ENCODE peak calls at places on chromosomes 2 and 18, in eight cellular contexts. B, L, S, Q, D, R, K and X are unnamed samples.

GRCh38 chr2:7634370-7634769 is 717.2 kb downstream of the RNF144A start:
- DNase-seq in S (no peak), L (no peak), Q (no peak), R (no peak), B (no peak), K (no peak), D (no peak), X (no peak)

GRCh38 chr2:175640655-175641054 is 361.4 kb downstream of the LNPK start:
- DNase-seq in K (no peak), D (no peak), S (no peak), B (no peak), Q (no peak), L (no peak), R (no peak), X (no peak)

GRCh38 chr2:7190587-7191320 is 273.5 kb downstream of the RNF144A start:
- DNase-seq in S (peak), D (no peak), K (no peak), L (peak), B (peak), R (no peak), Q (no peak), X (no peak)

GRCh38 chr2:239302808-239303557 is 97.8 kb downstream of the HDAC4 start:
- DNase-seq in S (no peak), Q (no peak), R (no peak), D (no peak), K (no peak), L (no peak), B (no peak), X (no peak)

GRCh38 chr2:70111752-70112591 is 24.7 kb downstream of the PCBP1 start:
- DNase-seq in R (no peak), B (peak), S (peak), L (no peak), Q (peak), D (peak), K (no peak), X (no peak)

GRCh38 chr2:26534098-26534864 is 56.4 kb upstream of the OTOF start:
- DNase-seq in D (no peak), B (no peak), K (no peak), S (no peak), Q (no peak), L (no peak), R (no peak), X (no peak)

GRCh38 chr2:220006152-220006551 is 378.7 kb downstream of the SLC4A3 start:
- DNase-seq in Q (peak), K (no peak), L (no peak), B (peak), R (no peak), S (peak), D (no peak), X (no peak)

GRCh38 chr2:9634121-9634520 is 3.3 kb upstream of the YWHAQ start:
- DNase-seq in R (no peak), D (no peak), Q (peak), L (no peak), S (no peak), B (no peak), K (no peak), X (no peak)

GRCh38 chr2:28160986-28161425 is 231.7 kb upstream of the FOSL2 start:
- DNase-seq in K (no peak), L (no peak), D (peak), B (peak), R (no peak), S (peak), Q (peak), X (no peak)

GRCh38 chr2:240149943-240150784 is 9.7 kb upstream of the OTOS start:
- DNase-seq in D (peak), S (peak), L (peak), K (no peak), B (peak), Q (peak), R (peak), X (no peak)

GRCh38 chr2:25347205-25347815 is 5.6 kb upstream of the DNMT3A start:
- DNase-seq in R (no peak), S (no peak), B (no peak), Q (peak), D (no peak), K (no peak), L (peak), X (peak)

GRCh38 chr2:217756375-217757107 is 246.3 kb downstream of the TNS1 start:
- DNase-seq in K (peak), B (peak), R (peak), L (peak), Q (peak), S (peak), D (peak), X (no peak)

GRCh38 chr2:213098612-213099011 is 52.8 kb downstream of the IKZF2 start:
- DNase-seq in S (no peak), R (no peak), K (no peak), Q (no peak), B (no peak), L (no peak), D (no peak), X (no peak)

GRCh38 chr2:191165190-191165643 is 14.4 kb upstream of the STAT4 start:
- DNase-seq in Q (peak), D (peak), K (no peak), L (no peak), B (peak), S (peak), R (no peak), X (peak)

GRCh38 chr18:33577688-33578370 is at the start of gene ASXL3:
- DNase-seq in K (no peak), R (peak), B (no peak), Q (no peak), S (peak), L (no peak), D (peak), X (no peak)